ENCODE peak calls at places on chromosome 18, in eight cellular contexts. Q is NCI-H1092 treated with DMSO at 0.1 percent for 48 hours; O is A549; R is OCI-LY7; J is activated T-cell treated with anti-CD3 and anti-CD28 coated beads for 1 hour; E is central memory CD4-positive, alpha-beta T cell; B is COR-L47; C is stimulated activated CD8-positive, alpha-beta memory T cell treated with anti-CD3 and anti-CD28 coated beads, Interleukin-15, amount 100 ng/mL, for 4 hours. V is an unnamed sample.

GRCh38 chr18:35582899-35583558 is 1.5 kb downstream of the GALNT1 start:
- DNase-seq in Q (peak), O (no peak), R (peak), J (no peak), E (no peak), B (peak), C (no peak), V (no peak)

GRCh38 chr18:1665064-1665463 is 760.4 kb downstream of the ADCYAP1 start:
- DNase-seq in Q (no peak), O (no peak), R (no peak), J (no peak), E (no peak), B (no peak), C (no peak), V (no peak)

GRCh38 chr18:48680871-48681270 is 142.0 kb downstream of the CTIF start:
- DNase-seq in Q (no peak), O (no peak), R (no peak), J (no peak), E (no peak), B (no peak), C (no peak), V (no peak)

GRCh38 chr18:25237571-25238267 is 114.2 kb downstream of the ZNF521 start:
- DNase-seq in Q (no peak), O (no peak), R (no peak), J (no peak), E (no peak), B (no peak), C (no peak), V (no peak)

GRCh38 chr18:63022429-63023022 is 297.0 kb downstream of the BCL2 start:
- DNase-seq in Q (no peak), O (no peak), R (no peak), J (no peak), E (no peak), B (no peak), C (no peak), V (no peak)

GRCh38 chr18:28854964-28855363 is 678.0 kb upstream of the CDH2 start:
- DNase-seq in Q (no peak), O (no peak), R (no peak), J (no peak), E (no peak), B (no peak), C (no peak), V (no peak)

GRCh38 chr18:55585050-55585449 is 2.9 kb downstream of the TCF4 start:
- DNase-seq in Q (no peak), O (no peak), R (no peak), J (no peak), E (no peak), B (no peak), C (no peak), V (no peak)

GRCh38 chr18:2653467-2653866 is 2.1 kb upstream of the SMCHD1 start:
- DNase-seq in Q (no peak), O (no peak), R (peak), J (no peak), E (no peak), B (no peak), C (no peak), V (no peak)

GRCh38 chr18:57856707-57857280 is 53.7 kb upstream of the ATP8B1 start:
- DNase-seq in Q (no peak), O (no peak), R (no peak), J (no peak), E (no peak), B (no peak), C (no peak), V (no peak)

GRCh38 chr18:50193796-50194622 is 938 bp downstream of the MYO5B start:
- DNase-seq in Q (no peak), O (no peak), R (no peak), J (no peak), E (no peak), B (no peak), C (no peak), V (no peak)

GRCh38 chr18:57585421-57585820 is 1.1 kb downstream of the FECH start:
- DNase-seq in Q (no peak), O (no peak), R (no peak), J (no peak), E (no peak), B (no peak), C (no peak), V (no peak)

GRCh38 chr18:37641573-37641972 is 76.0 kb upstream of the CELF4 start:
- DNase-seq in Q (no peak), O (no peak), R (no peak), J (no peak), E (no peak), B (no peak), C (no peak), V (no peak)

GRCh38 chr18:35178260-35178659 is 62.6 kb upstream of the ZNF397 start:
- DNase-seq in Q (no peak), O (no peak), R (no peak), J (no peak), E (no peak), B (no peak), C (no peak), V (no peak)

GRCh38 chr18:8299054-8299708 is 310.1 kb upstream of the RAB12 start:
- DNase-seq in Q (peak), O (no peak), R (no peak), J (no peak), E (no peak), B (peak), C (no peak), V (no peak)

GRCh38 chr18:61203151-61203550 is 130.1 kb upstream of the CDH20 start:
- DNase-seq in Q (no peak), O (no peak), R (no peak), J (no peak), E (no peak), B (no peak), C (no peak), V (no peak)

GRCh38 chr18:42442661-42443060 is 487.6 kb downstream of the PIK3C3 start:
- DNase-seq in Q (no peak), O (no peak), R (no peak), J (no peak), E (no peak), B (no peak), C (no peak), V (no peak)

GRCh38 chr18:6482198-6482977 is 67.7 kb upstream of the L3MBTL4 start:
- DNase-seq in Q (peak), O (peak), R (no peak), J (no peak), E (no peak), B (peak), C (no peak), V (no peak)

GRCh38 chr18:44957025-44957424 is 276.3 kb downstream of the SETBP1 start:
- DNase-seq in Q (no peak), O (no peak), R (no peak), J (no peak), E (no peak), B (no peak), C (no peak), V (no peak)

GRCh38 chr18:79576686-79577351 is 102.8 kb upstream of the CTDP1 start:
- DNase-seq in Q (peak), O (no peak), R (no peak), J (no peak), E (no peak), B (peak), C (no peak), V (no peak)

GRCh38 chr18:34837769-34838194 is 127.7 kb downstream of the DTNA start:
- DNase-seq in Q (no peak), O (no peak), R (no peak), J (no peak), E (no peak), B (no peak), C (no peak), V (no peak)

GRCh38 chr18:32427084-32427933 is 43.4 kb downstream of the GAREM1 start:
- DNase-seq in Q (no peak), O (no peak), R (no peak), J (no peak), E (no peak), B (no peak), C (no peak), V (no peak)

GRCh38 chr18:49813071-49813320 is 337 bp downstream of the ACAA2 start:
- DNase-seq in Q (peak), O (peak), R (peak), J (no peak), E (no peak), B (no peak), C (no peak), V (no peak)

GRCh38 chr18:712401-713134 is at the start of gene ENOSF1:
- DNase-seq in Q (peak), O (peak), R (peak), J (peak), E (peak), B (peak), C (peak), V (no peak)

GRCh38 chr18:22683196-22683676 is 249.9 kb upstream of the RBBP8 start:
- DNase-seq in Q (peak), O (peak), R (no peak), J (no peak), E (no peak), B (peak), C (no peak), V (no peak)

GRCh38 chr18:6521804-6522418 is 107.2 kb upstream of the L3MBTL4 start:
- DNase-seq in Q (peak), O (no peak), R (peak), J (no peak), E (no peak), B (peak), C (no peak), V (no peak)

GRCh38 chr18:25244170-25244569 is 107.8 kb downstream of the ZNF521 start:
- DNase-seq in Q (no peak), O (no peak), R (no peak), J (no peak), E (no peak), B (no peak), C (no peak), V (no peak)

GRCh38 chr18:11885278-11885991 is 22.7 kb downstream of the MPPE1 start:
- DNase-seq in Q (no peak), O (no peak), R (no peak), J (no peak), E (no peak), B (no peak), C (no peak), V (no peak)

GRCh38 chr18:11752116-11752911 is 63.2 kb downstream of the GNAL start:
- DNase-seq in Q (no peak), O (peak), R (no peak), J (no peak), E (no peak), B (no peak), C (no peak), V (no peak)

GRCh38 chr18:75169411-75169810 is 39.5 kb downstream of the PTGR3 start:
- DNase-seq in Q (no peak), O (no peak), R (no peak), J (no peak), E (no peak), B (no peak), C (no peak), V (no peak)

GRCh38 chr18:50056185-50056584 is 138.8 kb downstream of the MYO5B start:
- DNase-seq in Q (no peak), O (no peak), R (no peak), J (no peak), E (no peak), B (no peak), C (no peak), V (no peak)

GRCh38 chr18:43507842-43508481 is 230.7 kb upstream of the SYT4 start:
- DNase-seq in Q (no peak), O (no peak), R (no peak), J (no peak), E (no peak), B (no peak), C (no peak), V (no peak)

GRCh38 chr18:77123313-77124231 is 9.0 kb downstream of the MBP start:
- DNase-seq in Q (no peak), O (no peak), R (no peak), J (no peak), E (no peak), B (no peak), C (no peak), V (no peak)

GRCh38 chr18:2981212-2981728 is 31.7 kb downstream of the LPIN2 start:
- DNase-seq in Q (no peak), O (peak), R (peak), J (no peak), E (no peak), B (no peak), C (no peak), V (peak)

GRCh38 chr18:69044215-69044614 is 246.3 kb downstream of the CCDC102B start:
- DNase-seq in Q (no peak), O (no peak), R (no peak), J (no peak), E (no peak), B (no peak), C (no peak), V (no peak)

GRCh38 chr18:3252843-3253242 is 5.2 kb downstream of the MYL12A start:
- DNase-seq in Q (no peak), O (no peak), R (no peak), J (no peak), E (no peak), B (no peak), C (no peak), V (no peak)

V was measured in AG04449.